ENCODE peak calls at places on chromosomes 4 and X, in ten cellular contexts. Y is cardiac muscle cell; P is ovary; L is CD8-positive, alpha-beta memory T cell; Z is astrocyte; F is A549; I is mammary epithelial cell; K is fibroblast of lung; Q is HepG2; O is SK-N-SH. U is an unnamed sample.

GRCh38 chr4:122652379-122652778 is 31.5 kb upstream of the IL21 start:
- DNase-seq in Y (peak; percentile 39), P (peak; percentile 16), L (peak; percentile 13), Z (peak; percentile 35), F (peak; percentile 7), I (peak; percentile 30), K (peak; percentile 51), Q (peak; percentile 14), O (peak; percentile 33), U (no peak)

GRCh38 chrX:63250253-63250868 is 100.8 kb downstream of the SPIN4 start:
- DNase-seq in Y (peak; percentile 81), P (no peak), L (no peak), Z (peak; percentile 64), F (peak; percentile 4), I (peak; percentile 65), K (peak; percentile 72), Q (peak; percentile 61), O (peak; percentile 42), U (no peak)

GRCh38 chr4:140133576-140133975 is 20.4 kb downstream of the MAML3 start:
- DNase-seq in Y (no peak), P (no peak), L (no peak), Z (no peak), F (no peak), I (no peak), K (no peak), Q (no peak), O (no peak), U (no peak)

GRCh38 chr4:171353535-171353934 is 459.7 kb upstream of the GALNTL6 start:
- DNase-seq in Y (no peak), P (no peak), L (no peak), Z (no peak), F (no peak), I (no peak), K (no peak), Q (no peak), O (no peak), U (no peak)

GRCh38 chr4:54159543-54159942 is 59.6 kb downstream of the GSX2 start:
- DNase-seq in Y (no peak), P (no peak), L (no peak), Z (no peak), F (no peak), I (no peak), K (no peak), Q (no peak), O (no peak), U (no peak)

GRCh38 chrX:66731398-66731797 is 92.5 kb upstream of the EDA2R start:
- DNase-seq in Y (peak; percentile 49), P (no peak), L (no peak), Z (peak; percentile 1), F (peak; percentile 1), I (peak; percentile 23), K (peak; percentile 20), Q (peak; percentile 12), O (peak; percentile 16), U (no peak)

GRCh38 chr4:126611900-126612299 is 1020.9 kb upstream of the INTU start:
- DNase-seq in Y (no peak), P (no peak), L (no peak), Z (peak; percentile 34), F (no peak), I (peak; percentile 43), K (peak; percentile 49), Q (no peak), O (no peak), U (no peak)

GRCh38 chr4:72567821-72568620 is 1.0 kb downstream of the ADAMTS3 start:
- DNase-seq in Y (peak; percentile 93), P (peak; percentile 86), L (no peak), Z (peak; percentile 87), F (peak; percentile 40), I (peak; percentile 82), K (peak; percentile 93), Q (peak; percentile 3), O (peak; percentile 69), U (peak; percentile 78)

GRCh38 chr4:71300964-71301363 is 37.9 kb upstream of the SLC4A4 start:
- DNase-seq in Y (no peak), P (no peak), L (no peak), Z (no peak), F (no peak), I (no peak), K (no peak), Q (no peak), O (no peak), U (no peak)

DNA sequence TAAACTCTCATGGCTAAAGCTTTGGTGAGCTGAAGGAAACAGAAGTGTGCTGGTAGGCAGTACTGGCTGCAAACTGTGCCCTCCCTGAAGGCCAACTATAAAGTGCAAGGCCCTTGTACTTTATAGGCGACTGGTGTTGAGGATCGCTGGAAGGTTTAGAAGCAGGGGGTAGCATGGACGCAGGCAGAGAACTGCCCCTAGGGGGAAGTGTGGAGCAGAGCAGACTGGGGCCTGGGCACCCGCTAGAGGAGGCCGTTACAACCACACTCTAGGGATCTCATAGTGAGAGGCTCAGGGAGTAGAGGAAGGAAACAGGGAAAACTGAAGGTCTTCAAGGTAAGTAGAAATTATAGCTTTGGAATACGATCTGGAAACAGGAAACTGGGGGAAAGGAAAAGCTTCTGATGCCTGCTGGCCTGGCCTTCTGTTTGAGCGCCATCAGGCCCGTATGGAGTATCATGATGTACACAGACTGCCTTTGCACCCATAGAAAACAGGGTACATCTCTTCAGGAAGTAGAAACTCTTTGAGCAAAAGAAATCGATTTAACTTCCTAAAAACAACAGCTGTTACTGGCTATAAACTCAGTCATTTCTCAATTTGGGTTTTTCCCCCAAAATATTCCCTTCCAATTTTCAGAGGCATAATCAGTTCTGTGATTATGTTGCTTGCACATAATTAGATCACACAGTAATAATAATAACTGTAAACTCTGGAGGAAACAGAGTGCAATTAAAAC is 23.9 kb upstream of the TMSB4X start:
- DNase-seq in Y (peak; percentile 55), P (no peak), L (peak; percentile 52), Z (no peak), F (peak; percentile 78), I (no peak), K (no peak), Q (peak; percentile 26), O (peak; percentile 39), U (peak; percentile 54)
- H3K4me1 ChIP-seq in Y (no peaks in the 10 kb centered on the region), P (peaks cover 8% of the 10 kb centered on the region), L (peaks cover 85% of the 10 kb centered on the region), Z (peaks cover 24% of the 10 kb centered on the region), F (peaks cover 41% of the 10 kb centered on the region), I (peaks cover 20% of the 10 kb centered on the region), K (peaks cover 8% of the 10 kb centered on the region), Q (peaks cover 60% of the 10 kb centered on the region), O (peaks cover 15% of the 10 kb centered on the region), U (peaks cover 33% of the 10 kb centered on the region)

DNA sequence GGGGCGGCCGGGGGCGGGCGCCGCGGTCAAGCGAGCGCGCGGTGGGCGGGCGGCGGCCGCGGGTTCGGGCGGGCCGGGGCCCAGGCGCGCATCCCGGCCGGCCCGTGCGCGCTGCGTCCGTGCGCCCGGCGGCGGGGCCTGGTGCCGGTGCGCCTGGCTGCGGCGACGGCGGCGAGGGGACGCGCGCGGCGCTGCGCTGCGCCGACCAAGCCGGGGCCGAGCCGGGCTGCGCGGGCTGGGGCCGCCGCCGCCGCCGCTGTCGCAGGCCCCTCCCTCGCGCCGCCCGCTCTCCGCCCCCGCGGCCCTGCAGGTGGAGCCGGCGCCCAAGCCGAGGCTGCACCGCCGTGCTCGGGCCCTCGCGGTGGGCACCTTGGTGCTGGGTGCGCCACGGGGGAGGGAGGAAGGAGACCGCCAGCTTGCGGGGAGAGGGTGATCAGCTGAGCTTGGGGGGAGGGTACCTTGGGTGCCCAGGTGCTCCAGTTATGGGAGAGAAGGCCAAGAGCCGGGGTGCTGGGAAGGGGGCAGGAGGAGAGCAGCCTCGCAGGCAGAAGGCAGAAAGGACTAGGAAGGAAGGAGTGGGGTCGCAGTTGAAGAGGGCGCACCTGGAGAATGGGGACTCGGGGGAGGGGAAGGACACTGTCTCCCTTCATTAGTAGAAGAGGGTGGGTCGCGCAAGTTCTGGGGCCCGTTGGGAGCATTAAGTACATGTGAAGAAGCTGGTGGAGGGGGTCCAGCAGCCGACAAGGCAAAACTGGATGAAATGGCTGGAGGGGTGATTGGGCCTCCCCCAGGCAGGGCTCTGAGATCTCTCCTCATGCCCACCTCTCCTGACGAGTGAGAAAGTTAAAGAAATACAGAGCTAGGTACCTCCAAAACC is at the start of gene PPP2R2C:
- DNase-seq in Y (peak; percentile 41), P (no peak), L (no peak), Z (no peak), F (peak; percentile 32), I (no peak), K (no peak), Q (no peak), O (peak; percentile 81), U (no peak)
- H3K27ac ChIP-seq in Y (no peak within 1 kb of the TSS), P (no peak within 1 kb of the TSS), L (no peak within 1 kb of the TSS), Z (no peak within 1 kb of the TSS), F (peak within 1 kb of the TSS; percentile 97), I (no peak within 1 kb of the TSS), K (no peak within 1 kb of the TSS), Q (no peak within 1 kb of the TSS), O (no peak within 1 kb of the TSS), U (no peak within 1 kb of the TSS)

GRCh38 chr4:56791316-56791715 is 30.2 kb downstream of the SPINK2 start:
- DNase-seq in Y (no peak), P (no peak), L (no peak), Z (no peak), F (no peak), I (no peak), K (no peak), Q (no peak), O (no peak), U (no peak)

GRCh38 chr4:56786955-56787354 is 34.5 kb downstream of the SPINK2 start:
- DNase-seq in Y (no peak), P (peak; percentile 53), L (no peak), Z (peak; percentile 91), F (no peak), I (peak; percentile 50), K (peak; percentile 95), Q (no peak), O (peak; percentile 34), U (peak; percentile 49)

GRCh38 chr4:56788081-56788480 is 33.4 kb downstream of the SPINK2 start:
- DNase-seq in Y (no peak), P (no peak), L (no peak), Z (no peak), F (no peak), I (no peak), K (no peak), Q (no peak), O (no peak), U (no peak)

GRCh38 chr4:56787380-56787779 is 34.1 kb downstream of the SPINK2 start:
- DNase-seq in Y (peak; percentile 39), P (peak; percentile 26), L (no peak), Z (no peak), F (no peak), I (no peak), K (no peak), Q (no peak), O (no peak), U (no peak)

GRCh38 chr4:56790566-56791175 is 30.8 kb downstream of the SPINK2 start:
- DNase-seq in Y (no peak), P (no peak), L (no peak), Z (no peak), F (no peak), I (no peak), K (no peak), Q (no peak), O (no peak), U (no peak)
- H3K4me3 ChIP-seq in Y (no peak overlapping the region), P (no peak overlapping the region), L (no peak overlapping the region), Z (no peak overlapping the region), F (no peak overlapping the region), I (no peak overlapping the region), K (no peak overlapping the region), Q (no peak overlapping the region), O (no peak overlapping the region), U (no peak overlapping the region)

DNA sequence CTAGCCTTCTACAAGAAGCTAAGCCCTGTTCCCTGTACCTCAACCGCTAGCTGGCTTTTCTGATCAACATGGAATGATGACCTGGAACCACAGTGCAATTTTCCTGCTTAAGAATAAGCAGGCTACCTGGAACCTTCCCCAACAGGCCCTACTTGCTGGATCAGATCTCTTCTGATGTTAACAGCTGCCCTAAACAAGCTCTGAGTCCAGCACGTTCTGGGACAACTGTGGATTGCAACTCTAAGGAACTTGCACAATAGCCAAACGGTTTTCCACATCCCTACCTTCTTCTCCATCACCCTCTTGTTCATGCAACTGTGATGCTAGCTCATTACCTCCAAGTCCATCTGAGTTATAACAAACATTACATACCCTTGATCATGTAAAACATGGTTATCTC is 19.8 kb downstream of the ATP8A1 start:
- DNase-seq in Y (no peak), P (no peak), L (no peak), Z (no peak), F (no peak), I (no peak), K (no peak), Q (no peak), O (no peak), U (no peak)
- H3K4me1 ChIP-seq in Y (peaks cover 4% of the 10 kb centered on the region), P (no peaks in the 10 kb centered on the region), L (peaks cover 54% of the 10 kb centered on the region), Z (no peaks in the 10 kb centered on the region), F (no peaks in the 10 kb centered on the region), I (no peaks in the 10 kb centered on the region), K (no peaks in the 10 kb centered on the region), Q (no peaks in the 10 kb centered on the region), O (peaks cover 8% of the 10 kb centered on the region), U (peaks cover 36% of the 10 kb centered on the region)